ENCODE peak calls at places on chromosomes 1 and 21, in four cellular contexts. Y, W, E and C are unnamed samples.

GRCh38 chr1:8348777-8349472 is 31.0 kb downstream of the SLC45A1 start:
- DNase-seq in Y (peak), W (peak), E (peak), C (peak)

GRCh38 chr21:43467785-43468184 is 40.9 kb upstream of the SIK1 start:
- DNase-seq in Y (no peak), W (no peak), E (no peak), C (no peak)

GRCh38 chr1:186442651-186443114 is 18.2 kb downstream of the PDC start:
- DNase-seq in Y (no peak), W (peak), E (no peak), C (no peak)

GRCh38 chr21:39009587-39010225 is 173.5 kb downstream of the PSMG1 start:
- DNase-seq in Y (no peak), W (no peak), E (no peak), C (no peak)

GRCh38 chr21:33479679-33480480 is at the start of gene TMEM50B:
- DNase-seq in Y (peak), W (peak), E (peak), C (peak)

GRCh38 chr21:33981341-33982101 is 65.9 kb upstream of the ATP5PO start:
- DNase-seq in Y (no peak), W (peak), E (no peak), C (no peak)

GRCh38 chr1:218397752-218398339 is 52.7 kb downstream of the TGFB2 start:
- DNase-seq in Y (no peak), W (peak), E (no peak), C (no peak)

GRCh38 chr21:36756527-36756926 is 57.6 kb downstream of the SIM2 start:
- DNase-seq in Y (no peak), W (peak), E (no peak), C (no peak)

GRCh38 chr1:183967914-183968313 is 69.6 kb downstream of the COLGALT2 start:
- DNase-seq in Y (no peak), W (no peak), E (no peak), C (no peak)

GRCh38 chr1:32701951-32702598 is 495 bp downstream of the SYNC start:
- DNase-seq in Y (peak), W (no peak), E (no peak), C (peak)

GRCh38 chr1:101022294-101022693 is 3.3 kb downstream of the DPH5 start:
- DNase-seq in Y (no peak), W (peak), E (no peak), C (no peak)